ENCODE peak calls at places on chromosomes 13 and 19, in ten cellular contexts. R is substantia nigra, V is myocyte, T is brain microvascular endothelial cell, D is T-helper 17 cell, F is AG09309, P is omental fat pad, X is iris pigment epithelial cell, E is NCI-H1105 treated with DMSO at 0.1 percent for 48 hours, Q is stromal cell of bone marrow. O is an unnamed sample.

GRCh38 chr19:35040826-35041547 is 534 bp upstream of the HPN start:
- DNase-seq in R (peak), V (peak), E (no peak), T (no peak), F (no peak), P (peak), X (peak), Q (no peak), D (no peak), O (peak)

GRCh38 chr19:6987850-6988249 is 33.4 kb downstream of the MBD3L2B start:
- DNase-seq in V (no peak), D (no peak), R (no peak), Q (no peak), F (no peak), P (no peak), X (no peak), T (no peak), E (no peak), O (no peak)

GRCh38 chr13:44026194-44026593 is 146.5 kb downstream of the LACC1 start:
- DNase-seq in X (no peak), F (no peak), R (no peak), E (no peak), V (no peak), T (no peak), P (no peak), D (no peak), Q (no peak), O (no peak)

GRCh38 chr19:31461814-31462539 is 112.7 kb upstream of the TSHZ3 start:
- DNase-seq in V (no peak), P (no peak), E (no peak), D (no peak), X (no peak), F (peak), T (no peak), Q (no peak), R (no peak), O (no peak)

GRCh38 chr19:38674388-38675133 is 27.1 kb downstream of the ACTN4 start:
- DNase-seq in R (no peak), E (no peak), D (no peak), V (peak), Q (no peak), X (no peak), T (no peak), F (no peak), P (no peak), O (no peak)

GRCh38 chr13:43245374-43245964 is 222.1 kb downstream of the DNAJC15 start:
- DNase-seq in D (no peak), X (peak), F (peak), P (no peak), Q (peak), T (peak), E (no peak), R (no peak), V (no peak), O (no peak)

GRCh38 chr19:50325310-50326100 is 3.7 kb downstream of the KCNC3 start:
- DNase-seq in T (peak), P (no peak), Q (no peak), X (peak), D (peak), F (no peak), R (peak), V (peak), E (peak), O (peak)

GRCh38 chr19:55452381-55453325 is 8.8 kb downstream of the ISOC2 start:
- DNase-seq in X (peak), P (no peak), T (peak), D (no peak), F (no peak), R (peak), Q (no peak), V (peak), E (peak), O (peak)

O was measured in HuH-7.